ENCODE peak calls at places on chromosomes 4 and X, in nine cellular contexts. Q is OCI-LY7, P is trophoblast cell, G is hepatocyte, W is mammary epithelial cell, R is fibroblast of lung, D is MM.1S, K is GM23338, V is mesenchymal stem cell. C is an unnamed sample.

GRCh38 chr4:147096667-147097604 is 151.3 kb upstream of the TTC29 start:
- DNase-seq in Q (peak), P (no peak), G (peak), W (peak), R (peak), D (peak), K (peak), V (peak), C (peak)

GRCh38 chrX:49884290-49884862 is 5.1 kb downstream of the USP27X start:
- DNase-seq in Q (peak), P (peak), G (peak), W (peak), R (peak), D (peak), K (peak), V (peak), C (peak)

GRCh38 chr4:152957437-152958185 is 21.5 kb downstream of the FHDC1 start:
- DNase-seq in Q (no peak), P (no peak), G (peak), W (no peak), R (no peak), D (no peak), K (peak), V (peak), C (no peak)

GRCh38 chr4:186669159-186669720 is 54.4 kb downstream of the FAT1 start:
- DNase-seq in Q (peak), P (peak), G (peak), W (peak), R (peak), D (no peak), K (peak), V (peak), C (peak)

GRCh38 chr4:56657818-56658217 is 23.3 kb downstream of the HOPX start:
- DNase-seq in Q (no peak), P (no peak), G (no peak), W (no peak), R (no peak), D (no peak), K (no peak), V (no peak), C (no peak)

GRCh38 chr4:35520059-35520458 is 724.3 kb downstream of the ARAP2 start:
- DNase-seq in Q (no peak), P (peak), G (peak), W (peak), R (no peak), D (no peak), K (no peak), V (no peak), C (no peak)

GRCh38 chr4:16067515-16067914 is 16.3 kb downstream of the PROM1 start:
- DNase-seq in Q (no peak), P (no peak), G (no peak), W (peak), R (no peak), D (no peak), K (no peak), V (no peak), C (no peak)

GRCh38 chr4:152510349-152511147 is 25.3 kb downstream of the FBXW7 start:
- DNase-seq in Q (no peak), P (no peak), G (no peak), W (no peak), R (no peak), D (peak), K (no peak), V (no peak), C (no peak)

GRCh38 chr4:2353222-2354107 is 65.0 kb downstream of the ZFYVE28 start:
- DNase-seq in Q (no peak), P (no peak), G (no peak), W (no peak), R (no peak), D (no peak), K (no peak), V (no peak), C (no peak)

GRCh38 chrX:39063037-39063436 is 261.8 kb downstream of the MID1IP1 start:
- DNase-seq in Q (no peak), P (peak), G (no peak), W (no peak), R (peak), D (no peak), K (no peak), V (no peak), C (no peak)

GRCh38 chr4:124970011-124970410 is 257.5 kb upstream of the ANKRD50 start:
- DNase-seq in Q (no peak), P (no peak), G (no peak), W (peak), R (peak), D (no peak), K (no peak), V (peak), C (no peak)

GRCh38 chrX:118254611-118255010 is 91.3 kb upstream of the WDR44 start:
- DNase-seq in Q (peak), P (peak), G (peak), W (peak), R (peak), D (peak), K (peak), V (peak), C (peak)

GRCh38 chr4:37767546-37767945 is 58.9 kb upstream of the PGM2 start:
- DNase-seq in Q (no peak), P (no peak), G (peak), W (peak), R (peak), D (no peak), K (no peak), V (no peak), C (peak)

GRCh38 chr4:2256156-2256731 is 5.7 kb downstream of the MXD4 start:
- DNase-seq in Q (no peak), P (no peak), G (no peak), W (no peak), R (no peak), D (no peak), K (no peak), V (no peak), C (no peak)

GRCh38 chr4:78707793-78708192 is 68.4 kb upstream of the BMP2K start:
- DNase-seq in Q (peak), P (no peak), G (no peak), W (no peak), R (no peak), D (no peak), K (peak), V (no peak), C (no peak)

GRCh38 chrX:20382082-20382481 is 115.4 kb upstream of the RPS6KA3 start:
- DNase-seq in Q (no peak), P (no peak), G (no peak), W (no peak), R (no peak), D (no peak), K (no peak), V (no peak), C (no peak)

GRCh38 chrX:374566-374965 is 12.1 kb downstream of the PPP2R3B start:
- DNase-seq in Q (no peak), P (no peak), G (no peak), W (no peak), R (no peak), D (no peak), K (no peak), V (peak), C (no peak)

GRCh38 chrX:22097295-22097694 is 65.2 kb downstream of the PHEX start:
- DNase-seq in Q (no peak), P (no peak), G (peak), W (peak), R (peak), D (no peak), K (no peak), V (peak), C (no peak)

GRCh38 chr4:4216668-4217067 is 10.1 kb downstream of the OTOP1 start:
- DNase-seq in Q (no peak), P (no peak), G (no peak), W (peak), R (no peak), D (no peak), K (peak), V (peak), C (no peak)

GRCh38 chr4:168097161-168097560 is 4.8 kb downstream of the ANXA10 start:
- DNase-seq in Q (no peak), P (no peak), G (no peak), W (no peak), R (no peak), D (no peak), K (no peak), V (no peak), C (no peak)

DNA sequence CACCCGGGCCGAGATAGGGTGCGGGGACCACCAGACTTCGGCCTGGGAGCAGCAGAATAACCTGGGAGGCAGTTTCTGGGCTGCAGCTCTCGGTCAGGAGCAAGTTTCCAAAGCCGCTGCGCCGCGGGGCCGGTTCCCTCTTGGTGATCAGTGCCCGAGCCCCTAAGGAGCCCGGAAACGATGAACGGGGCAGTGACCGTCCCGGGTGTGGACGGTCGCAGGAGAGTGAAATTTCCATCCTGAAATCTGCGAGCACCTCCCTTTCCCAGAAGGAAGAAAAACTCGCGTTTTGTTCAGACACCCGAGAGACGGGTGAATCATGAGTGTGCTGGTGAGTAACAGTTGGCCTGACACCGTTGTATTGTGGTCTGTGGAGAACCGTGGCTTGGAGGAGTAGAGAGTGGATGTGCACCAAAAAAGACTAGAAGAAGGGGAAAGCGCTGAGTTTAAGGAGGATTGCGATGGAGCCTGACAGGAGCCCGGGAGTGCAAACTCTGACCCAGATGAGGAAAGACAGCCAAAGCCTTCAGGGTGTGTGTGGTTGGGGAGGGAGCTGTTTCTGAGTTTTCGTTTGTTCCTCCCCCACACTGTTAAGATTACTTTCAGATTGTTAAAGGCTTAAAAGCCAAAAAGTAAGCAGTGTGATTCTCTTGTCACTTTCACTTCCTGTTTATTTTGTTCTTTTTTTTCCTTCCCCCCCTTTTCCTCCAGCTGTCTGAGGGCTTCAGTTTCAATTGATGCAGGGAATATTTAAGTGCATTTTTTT is 824 bp downstream of the MCUB start:
- DNase-seq in Q (peak), P (peak), G (peak), W (peak), R (peak), D (peak), K (peak), V (peak), C (peak)
- H2AFZ ChIP-seq in Q (peak), P (peak), G (peak), W (peak), R (peak), D (peak), K (peak), V (peak), C (peak)

DNA sequence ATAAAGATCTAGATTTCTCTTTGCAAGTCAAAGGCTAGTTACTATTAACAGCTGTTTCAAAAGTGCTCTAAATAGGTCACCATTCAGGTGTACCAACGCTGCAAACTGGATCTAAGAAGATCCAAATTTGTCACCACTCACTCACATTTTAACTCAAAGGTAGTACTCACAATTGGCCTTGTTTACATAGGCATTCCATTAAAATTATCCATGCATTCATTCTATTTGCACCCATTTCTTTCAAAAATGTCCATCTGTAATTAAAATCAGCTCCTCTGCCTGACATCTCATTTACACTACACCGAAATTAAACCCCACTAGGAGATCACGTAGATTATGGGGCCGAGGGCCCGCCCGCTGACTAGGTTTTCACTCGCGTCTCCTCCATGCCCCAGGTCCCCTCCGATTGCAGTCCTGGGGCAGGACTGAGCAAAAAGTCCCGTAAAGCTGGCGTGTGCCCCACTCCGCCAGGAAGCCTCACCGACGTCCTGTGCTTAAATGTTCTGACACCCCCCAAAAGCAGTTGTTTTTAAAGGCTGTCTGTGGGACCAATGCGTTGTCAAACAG is 1.3 kb upstream of the ING2 start:
- DNase-seq in Q (no peak), P (no peak), G (no peak), W (no peak), R (no peak), D (no peak), K (no peak), V (no peak), C (peak)
- H2AFZ ChIP-seq in Q (peak), P (peak), G (peak), W (peak), R (peak), D (peak), K (peak), V (peak), C (no peak)

DNA sequence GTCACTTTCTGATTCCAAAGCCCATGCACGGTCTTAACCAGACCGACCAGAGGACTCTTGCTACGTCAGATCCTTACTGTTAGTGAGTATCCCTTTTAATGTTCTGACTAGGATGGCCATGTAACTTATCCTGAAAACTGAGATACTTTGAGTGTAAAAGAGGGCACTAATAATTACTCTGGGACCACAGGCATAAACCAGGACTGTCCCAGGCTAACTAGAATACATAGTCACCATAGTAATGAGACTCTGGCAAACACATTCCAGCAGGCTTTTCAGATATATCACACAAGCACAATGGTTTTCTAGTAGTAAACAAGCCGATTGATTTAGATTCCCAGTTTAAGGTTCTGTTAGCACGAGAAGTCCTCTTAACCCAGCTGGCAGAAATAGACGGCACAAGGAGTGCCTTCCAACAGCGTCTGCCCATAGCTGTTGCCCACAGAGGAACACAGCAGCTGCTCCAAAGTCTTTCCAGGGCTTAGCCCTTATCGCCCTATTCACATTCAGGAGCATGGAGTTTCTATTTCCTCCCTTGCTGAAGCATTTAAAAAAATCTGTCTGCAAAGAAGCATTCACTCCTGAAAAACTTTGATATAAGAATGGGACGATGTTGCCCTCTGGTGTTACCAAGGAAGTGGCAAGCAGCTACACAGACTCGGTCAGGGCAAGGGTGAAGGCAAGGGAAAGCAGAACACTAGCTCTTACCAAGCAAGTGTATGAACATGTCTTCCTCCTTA is 92.4 kb downstream of the CXCL13 start:
- DNase-seq in Q (peak), P (no peak), G (peak), W (peak), R (peak), D (no peak), K (peak), V (peak), C (peak)
- H2AFZ ChIP-seq in Q (peak), P (no peak), G (peak), W (no peak), R (peak), D (no peak), K (peak), V (no peak), C (no peak)

GRCh38 chr4:92514632-92515031 is 210.9 kb downstream of the GRID2 start:
- DNase-seq in Q (no peak), P (no peak), G (peak), W (no peak), R (no peak), D (no peak), K (no peak), V (no peak), C (no peak)
- H2AFZ ChIP-seq in Q (no peak), P (no peak), G (no peak), W (no peak), R (no peak), D (no peak), K (no peak), V (no peak), C (no peak)

GRCh38 chr4:80374180-80374579 is 38.6 kb downstream of the CFAP299 start:
- DNase-seq in Q (no peak), P (no peak), G (no peak), W (no peak), R (no peak), D (no peak), K (no peak), V (no peak), C (no peak)
- H2AFZ ChIP-seq in Q (no peak), P (no peak), G (no peak), W (no peak), R (no peak), D (no peak), K (no peak), V (no peak), C (no peak)

GRCh38 chrX:11881485-11882170 is 123.6 kb downstream of the MSL3 start:
- DNase-seq in Q (no peak), P (peak), G (no peak), W (peak), R (no peak), D (no peak), K (no peak), V (no peak), C (no peak)
- H2AFZ ChIP-seq in Q (no peak), P (no peak), G (no peak), W (peak), R (no peak), D (no peak), K (no peak), V (no peak), C (no peak)

GRCh38 chr4:139641218-139641617 is 24.4 kb upstream of the MGST2 start:
- DNase-seq in Q (no peak), P (no peak), G (no peak), W (no peak), R (no peak), D (no peak), K (peak), V (no peak), C (no peak)

GRCh38 chr4:139642364-139642763 is 23.3 kb upstream of the MGST2 start:
- DNase-seq in Q (no peak), P (no peak), G (no peak), W (peak), R (peak), D (no peak), K (no peak), V (peak), C (no peak)

GRCh38 chr4:139645458-139645857 is 20.2 kb upstream of the MGST2 start:
- DNase-seq in Q (no peak), P (no peak), G (no peak), W (peak), R (no peak), D (no peak), K (no peak), V (no peak), C (no peak)

GRCh38 chr4:139639654-139640053 is 26.0 kb upstream of the MGST2 start:
- DNase-seq in Q (no peak), P (no peak), G (no peak), W (no peak), R (no peak), D (no peak), K (no peak), V (no peak), C (no peak)

GRCh38 chr4:139643042-139643895 is 22.4 kb upstream of the MGST2 start:
- DNase-seq in Q (no peak), P (no peak), G (no peak), W (no peak), R (no peak), D (no peak), K (no peak), V (no peak), C (no peak)
- H2AFZ ChIP-seq in Q (no peak), P (no peak), G (no peak), W (no peak), R (no peak), D (no peak), K (peak), V (no peak), C (peak)

GRCh38 chr4:184684491-184685189 is 35.1 kb downstream of the PRIMPOL start:
- DNase-seq in Q (no peak), P (no peak), G (no peak), W (peak), R (no peak), D (no peak), K (no peak), V (peak), C (no peak)
- H2AFZ ChIP-seq in Q (no peak), P (no peak), G (no peak), W (no peak), R (no peak), D (no peak), K (no peak), V (no peak), C (no peak)

GRCh38 chr4:81405900-81406401 is 65.8 kb downstream of the RASGEF1B start:
- DNase-seq in Q (peak), P (peak), G (peak), W (peak), R (peak), D (peak), K (peak), V (peak), C (peak)
- H2AFZ ChIP-seq in Q (peak), P (no peak), G (no peak), W (no peak), R (no peak), D (no peak), K (no peak), V (no peak), C (no peak)

GRCh38 chrX:134671207-134671750 is 13.0 kb upstream of the PLAC1 start:
- DNase-seq in Q (no peak), P (no peak), G (no peak), W (no peak), R (no peak), D (no peak), K (no peak), V (peak), C (no peak)
- H2AFZ ChIP-seq in Q (no peak), P (no peak), G (no peak), W (no peak), R (no peak), D (no peak), K (no peak), V (no peak), C (no peak)

C was measured in Karpas-422.